ENCODE peak calls at places on chromosomes 7 and 10, in five cellular contexts. O is heart right ventricle, X is adipocyte, M is sigmoid colon, Q is lower lobe of right lung. S is an unnamed sample. For H3K4me1, the result is how much of the 10 kb centered on the place peaks cover.

GRCh38 chr7:140080919-140081318 is 18.2 kb upstream of the PARP12 start:
- DNase-seq in O (no peak), X (no peak), M (no peak), Q (no peak), S (no peak)

GRCh38 chr7:91683823-91684222 is 196.7 kb downstream of the MTERF1 start:
- DNase-seq in O (no peak), X (peak), M (no peak), Q (no peak), S (no peak)

GRCh38 chr10:104622598-104623209 is 18.4 kb upstream of the SORCS3 start:
- DNase-seq in O (no peak), X (no peak), M (no peak), Q (no peak), S (no peak)

GRCh38 chr7:17781491-17782215 is 158.6 kb downstream of the SNX13 start:
- DNase-seq in O (no peak), X (peak), M (no peak), Q (no peak), S (no peak)

GRCh38 chr7:143901360-143901709 is 641 bp downstream of the TCAF1 start:
- DNase-seq in O (peak), X (peak), M (peak), Q (peak), S (peak)

GRCh38 chr7:12731214-12731656 is 43.8 kb downstream of the ARL4A start:
- DNase-seq in O (no peak), X (peak), M (no peak), Q (no peak), S (no peak)

GRCh38 chr7:112898432-112899290 is 108.5 kb upstream of the TMEM168 start:
- DNase-seq in O (no peak), X (peak), M (no peak), Q (no peak), S (no peak)

GRCh38 chr10:124741922-124742417 is 2.2 kb downstream of the FAM53B start:
- DNase-seq in O (no peak), X (no peak), M (peak), Q (no peak), S (no peak)

GRCh38 chr7:133649593-133649992 is 396.7 kb downstream of the EXOC4 start:
- DNase-seq in O (no peak), X (peak), M (no peak), Q (no peak), S (no peak)

GRCh38 chr7:24715661-24716479 is 41.4 kb downstream of the GSDME start:
- DNase-seq in O (no peak), X (peak), M (no peak), Q (no peak), S (no peak)

GRCh38 chr7:139339698-139340036 is 1.5 kb upstream of the FMC1 start:
- DNase-seq in O (no peak), X (no peak), M (no peak), Q (no peak), S (no peak)

GRCh38 chr7:19327011-19327410 is 181.8 kb upstream of the FERD3L start:
- DNase-seq in O (no peak), X (peak), M (no peak), Q (no peak), S (no peak)

GRCh38 chr7:158543840-158544239 is 43.8 kb downstream of the PTPRN2 start:
- DNase-seq in O (no peak), X (no peak), M (no peak), Q (no peak), S (no peak)

GRCh38 chr7:40194743-40195142 is 59.9 kb downstream of the SUGCT start:
- DNase-seq in O (no peak), X (peak), M (no peak), Q (no peak), S (no peak)

GRCh38 chr7:55690-56248 is 136.6 kb upstream of the FAM20C start:
- DNase-seq in O (no peak), X (no peak), M (no peak), Q (peak), S (no peak)

GRCh38 chr10:11227103-11227502 is 209.4 kb downstream of the CELF2 start:
- DNase-seq in O (no peak), X (no peak), M (no peak), Q (no peak), S (no peak)

GRCh38 chr7:125025620-125026019 is 96.0 kb upstream of the POT1 start:
- DNase-seq in O (no peak), X (no peak), M (no peak), Q (no peak), S (no peak)

GRCh38 chr7:100515072-100515532 is 23.9 kb upstream of the AGFG2 start:
- DNase-seq in O (no peak), X (peak), M (no peak), Q (no peak), S (no peak)

GRCh38 chr10:127928021-127928806 is 21.3 kb downstream of the PTPRE start:
- DNase-seq in O (no peak), X (no peak), M (peak), Q (no peak), S (no peak)

GRCh38 chr10:102627446-102628293 is 16.6 kb upstream of the TRIM8 start:
- DNase-seq in O (peak), X (peak), M (peak), Q (peak), S (no peak)

GRCh38 chr7:121530251-121531174 is 134.4 kb upstream of the FAM3C start:
- DNase-seq in O (peak), X (peak), M (no peak), Q (no peak), S (peak)

GRCh38 chr10:29239569-29240472 is 49.0 kb upstream of the LYZL1 start:
- DNase-seq in O (no peak), X (no peak), M (no peak), Q (no peak), S (no peak)

GRCh38 chr10:97961979-97962378 is 68.4 kb downstream of the CRTAC1 start:
- DNase-seq in O (no peak), X (no peak), M (no peak), Q (peak), S (no peak)

GRCh38 chr7:142851269-142851668 is 3.6 kb upstream of the EPHB6 start:
- DNase-seq in O (no peak), X (no peak), M (no peak), Q (no peak), S (no peak)

GRCh38 chr10:131678171-131678570 is 222.6 kb upstream of the PPP2R2D start:
- DNase-seq in O (no peak), X (no peak), M (no peak), Q (no peak), S (no peak)

GRCh38 chr10:122844146-122844545 is 1.5 kb downstream of the CUZD1 start:
- DNase-seq in O (no peak), X (no peak), M (no peak), Q (no peak), S (no peak)

DNA sequence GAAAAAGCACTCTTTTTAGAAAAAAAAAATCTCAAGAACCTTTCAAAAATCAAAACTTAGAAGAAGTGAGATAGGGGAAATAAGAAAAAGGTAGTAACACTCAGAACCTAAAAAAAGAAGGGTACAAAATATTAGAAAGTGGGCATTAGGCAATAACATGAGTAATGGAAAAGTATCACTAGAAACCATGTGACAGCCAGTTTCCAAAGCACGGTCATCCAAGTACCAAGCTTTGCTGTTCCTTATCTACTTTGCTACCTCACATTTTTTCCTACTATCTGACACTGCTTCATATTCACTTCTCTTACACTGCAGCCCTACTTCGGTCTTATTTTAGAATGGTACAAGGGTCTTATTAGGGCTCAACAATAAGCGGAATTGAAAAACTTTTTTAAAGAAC is 30.3 kb downstream of the IMMP2L start:
- DNase-seq in O (no peak), X (no peak), M (no peak), Q (no peak), S (no peak)
- H3K4me1 ChIP-seq in O (under half), X (under half), M (under half), Q (under half), S (under half)

DNA sequence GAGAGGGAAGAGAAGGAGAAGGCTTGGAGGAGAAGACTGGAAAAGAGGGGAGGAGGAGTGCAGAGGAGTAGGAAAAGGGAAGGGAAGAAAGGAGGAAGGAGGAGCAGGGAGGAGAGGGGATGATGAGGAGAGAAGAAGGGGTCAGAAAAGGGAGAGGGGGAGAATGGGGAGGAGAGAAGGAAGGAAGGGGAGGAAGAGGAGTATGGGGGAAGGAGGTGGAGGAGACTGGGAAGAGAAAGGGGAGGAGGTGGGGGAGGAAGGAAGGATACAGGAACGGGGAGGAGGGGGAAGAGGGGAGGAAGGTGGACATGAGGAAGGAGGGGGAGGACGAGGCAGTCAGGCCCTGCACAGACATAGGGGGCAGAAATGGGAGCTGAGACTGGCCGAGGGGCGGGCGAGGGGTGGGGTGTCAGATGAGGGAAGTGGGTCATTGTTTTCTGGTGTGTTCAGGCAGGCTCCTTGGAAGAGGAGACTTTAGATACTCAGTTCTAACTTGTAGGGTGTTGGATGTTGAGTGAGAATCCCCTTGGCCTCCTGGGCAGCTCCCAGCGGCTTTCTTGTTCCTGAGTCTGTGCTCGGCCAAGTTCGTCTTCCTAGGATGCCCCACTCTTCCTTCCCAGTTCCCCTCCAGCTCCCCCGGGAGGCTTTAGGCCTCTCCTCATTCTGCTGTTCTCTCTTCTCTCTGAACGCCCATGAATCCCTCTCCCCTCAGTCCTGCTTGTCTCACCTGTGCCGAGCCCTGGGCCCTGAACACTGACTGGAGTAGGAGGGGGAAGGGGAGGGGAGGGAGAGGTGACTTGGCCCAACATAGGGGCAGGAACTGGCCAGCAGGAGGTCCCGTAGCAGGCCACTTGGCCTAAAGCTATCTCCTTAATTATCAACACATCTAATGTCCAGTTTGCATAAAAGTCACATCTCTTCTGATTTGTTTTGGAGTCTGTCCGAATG is 12.8 kb upstream of the CRHR2 start:
- DNase-seq in O (no peak), X (no peak), M (no peak), Q (no peak), S (no peak)
- H3K4me1 ChIP-seq in O (under half), X (under half), M (under half), Q (under half), S (under half)

DNA sequence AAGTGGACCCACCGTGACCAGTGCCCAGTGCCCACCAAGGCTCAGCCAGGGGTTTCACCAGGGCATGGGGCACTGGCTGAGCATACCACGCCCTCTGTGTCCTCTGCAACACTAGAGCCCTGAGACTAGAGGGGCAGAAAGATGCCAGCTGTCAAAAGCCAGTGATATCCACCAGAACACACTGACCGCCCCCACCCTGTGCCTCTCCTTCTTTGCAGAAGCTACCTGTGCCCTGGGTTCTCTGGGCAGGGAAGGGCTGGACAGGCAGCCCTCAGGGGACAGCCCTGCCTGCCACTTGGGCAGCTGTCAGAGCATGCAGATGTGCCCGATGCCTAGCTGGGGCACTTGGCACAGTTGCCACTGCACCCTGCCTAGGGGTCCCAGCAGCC is 494 bp downstream of the VSIR start:
- DNase-seq in O (peak), X (peak), M (no peak), Q (no peak), S (no peak)
- H3K4me1 ChIP-seq in O (half or more), X (half or more), M (half or more), Q (half or more), S (half or more)

GRCh38 chr10:110352930-110353243 is 48.2 kb upstream of the SMNDC1 start:
- DNase-seq in O (no peak), X (no peak), M (no peak), Q (no peak), S (no peak)
- H3K4me1 ChIP-seq in O (under half), X (under half), M (under half), Q (under half), S (under half)

GRCh38 chr7:5700391-5700985 is 81.0 kb downstream of the RNF216 start:
- DNase-seq in O (no peak), X (no peak), M (no peak), Q (no peak), S (no peak)

GRCh38 chr7:5699467-5699866 is 82.0 kb downstream of the RNF216 start:
- DNase-seq in O (no peak), X (no peak), M (no peak), Q (no peak), S (no peak)

GRCh38 chr7:5702876-5703571 is 78.4 kb downstream of the RNF216 start:
- DNase-seq in O (no peak), X (no peak), M (peak), Q (no peak), S (no peak)

GRCh38 chr7:5699951-5700384 is 81.5 kb downstream of the RNF216 start:
- DNase-seq in O (no peak), X (no peak), M (no peak), Q (no peak), S (no peak)

DNA sequence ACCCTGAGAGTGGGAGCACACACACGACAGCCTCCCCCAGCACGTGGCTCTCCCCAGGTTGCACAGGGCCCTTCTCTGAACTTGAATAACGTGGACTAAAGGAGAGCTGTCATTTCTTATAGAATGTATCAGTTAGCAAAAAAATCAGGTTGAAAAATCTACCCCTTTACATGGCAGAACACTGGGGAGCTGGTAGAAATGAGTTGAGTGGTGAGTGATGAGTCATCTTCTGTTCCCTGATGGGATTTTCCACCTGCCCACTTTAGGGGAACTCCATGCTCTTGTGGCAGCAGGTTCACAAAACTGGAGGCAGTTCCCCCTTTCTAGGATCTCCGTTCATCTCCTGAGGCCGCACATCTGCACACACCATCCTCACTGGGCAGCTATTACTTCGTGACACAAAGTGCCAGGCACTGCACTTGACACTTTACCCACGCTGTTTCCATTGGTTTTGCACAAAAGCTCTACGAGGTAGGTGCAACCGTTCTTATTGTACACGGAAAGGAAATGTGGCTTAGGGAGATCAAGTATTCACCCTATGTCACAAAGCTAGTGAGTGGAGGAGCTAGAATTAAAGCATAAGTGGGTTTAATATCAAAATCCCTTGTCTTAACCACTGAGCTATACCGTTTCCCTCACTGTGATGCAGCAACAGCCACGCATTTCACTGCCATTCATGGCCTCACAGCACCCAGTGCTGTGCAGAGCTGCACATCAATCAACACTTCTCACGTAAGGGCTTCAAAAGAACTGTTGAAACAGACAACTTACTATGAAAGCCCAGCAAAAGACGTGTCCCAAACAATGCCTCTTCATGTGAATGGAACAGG is 80.2 kb downstream of the RNF216 start:
- DNase-seq in O (no peak), X (no peak), M (no peak), Q (no peak), S (no peak)
- H3K4me1 ChIP-seq in O (half or more), X (under half), M (half or more), Q (under half), S (half or more)

GRCh38 chr10:6067457-6067856 is 5.3 kb upstream of the IL2RA start:
- DNase-seq in O (no peak), X (no peak), M (peak), Q (no peak), S (no peak)
- H3K4me1 ChIP-seq in O (under half), X (under half), M (under half), Q (half or more), S (under half)

GRCh38 chr10:88226027-88226690 is 357.0 kb downstream of the RNLS start:
- DNase-seq in O (no peak), X (no peak), M (no peak), Q (no peak), S (no peak)

GRCh38 chr10:88227342-88228018 is 355.6 kb downstream of the RNLS start:
- DNase-seq in O (no peak), X (peak), M (peak), Q (no peak), S (no peak)

GRCh38 chr10:88226891-88227290 is 356.2 kb downstream of the RNLS start:
- DNase-seq in O (no peak), X (no peak), M (no peak), Q (no peak), S (no peak)

GRCh38 chr10:88230251-88230650 is 352.9 kb downstream of the RNLS start:
- DNase-seq in O (no peak), X (no peak), M (no peak), Q (no peak), S (no peak)

DNA sequence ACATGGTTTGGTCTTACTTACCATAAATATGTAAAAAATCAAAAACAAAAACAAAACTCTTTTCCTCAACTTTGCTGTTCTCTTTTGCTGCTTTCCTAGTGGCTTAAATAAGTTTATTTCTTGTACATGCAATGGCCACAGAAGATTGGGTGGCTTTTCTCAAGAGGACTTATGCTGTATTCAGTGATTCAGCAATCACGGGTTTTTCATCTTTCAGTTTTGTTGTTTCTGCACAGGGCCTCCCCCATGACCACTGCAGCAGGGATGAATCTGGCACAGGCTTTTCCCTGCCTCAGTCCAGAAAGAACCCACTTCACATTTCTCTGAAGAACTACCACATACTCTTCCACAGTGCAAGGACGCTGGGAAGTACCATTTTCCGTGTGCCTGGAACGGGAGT is 355.0 kb downstream of the RNLS start:
- DNase-seq in O (no peak), X (no peak), M (no peak), Q (no peak), S (no peak)
- H3K4me1 ChIP-seq in O (half or more), X (under half), M (under half), Q (under half), S (under half)

GRCh38 chr10:78738861-78739260 is 329.9 kb upstream of the ZMIZ1 start:
- DNase-seq in O (no peak), X (no peak), M (no peak), Q (no peak), S (no peak)
- H3K4me1 ChIP-seq in O (under half), X (under half), M (under half), Q (under half), S (under half)

GRCh38 chr7:99105756-99106155 is 38.2 kb downstream of the SMURF1 start:
- DNase-seq in O (no peak), X (no peak), M (no peak), Q (no peak), S (no peak)
- H3K4me1 ChIP-seq in O (under half), X (half or more), M (under half), Q (under half), S (under half)

S was measured in tibial artery.